ENCODE peak calls at places on chromosomes 2 and 18, in eight cellular contexts. U is HepG2, P is A549, F is HCT116, G is H1, V is GM12878, B is K562, D is endothelial cell of umbilical vein. C is an unnamed sample.

GRCh38 chr2:238786792-238787490 is 60.9 kb upstream of the TWIST2 start:
- DNase-seq in V (no peak), F (no peak), U (no peak), D (no peak), P (no peak), G (no peak), B (no peak), C (no peak)

GRCh38 chr2:226728996-226729395 is 70.6 kb downstream of the IRS1 start:
- DNase-seq in G (no peak), P (no peak), D (no peak), F (no peak), B (no peak), U (no peak), V (no peak), C (no peak)

GRCh38 chr18:68679531-68679930 is 35.4 kb downstream of the TMX3 start:
- DNase-seq in B (no peak), U (no peak), G (no peak), D (no peak), P (no peak), V (no peak), F (no peak), C (peak)

GRCh38 chr2:238941262-238941792 is 93.4 kb downstream of the TWIST2 start:
- DNase-seq in U (no peak), P (no peak), B (no peak), F (no peak), V (no peak), G (peak), D (no peak), C (no peak)

GRCh38 chr2:113173563-113174368 is at the start of gene PSD4:
- DNase-seq in D (no peak), V (peak), B (peak), P (no peak), U (no peak), F (no peak), G (no peak), C (peak)

GRCh38 chr2:160425394-160425793 is 68.2 kb downstream of the RBMS1 start:
- DNase-seq in F (no peak), P (no peak), V (no peak), G (no peak), B (no peak), D (no peak), U (no peak), C (peak)

GRCh38 chr2:181120625-181121024 is 140.2 kb downstream of the UBE2E3 start:
- DNase-seq in V (no peak), P (no peak), D (no peak), F (no peak), G (no peak), B (no peak), U (no peak), C (no peak)

GRCh38 chr2:79876430-79876829 is 363.6 kb downstream of the CTNNA2 start:
- DNase-seq in G (no peak), V (no peak), F (no peak), B (no peak), P (peak), D (no peak), U (peak), C (peak)

GRCh38 chr2:167438206-167438605 is 549.9 kb downstream of the XIRP2 start:
- DNase-seq in D (peak), U (peak), P (no peak), V (no peak), G (no peak), B (no peak), F (no peak), C (no peak)

GRCh38 chr2:118861242-118861641 is 13.8 kb upstream of the EN1 start:
- DNase-seq in G (no peak), B (no peak), P (no peak), V (no peak), U (no peak), F (no peak), D (no peak), C (no peak)

GRCh38 chr2:112683550-112684414 is 37.0 kb upstream of the NT5DC4 start:
- DNase-seq in B (peak), F (no peak), V (no peak), P (no peak), D (no peak), G (no peak), U (peak), C (peak)

GRCh38 chr2:71483246-71483645 is 29.9 kb downstream of the DYSF start:
- DNase-seq in B (no peak), V (no peak), G (no peak), P (no peak), U (no peak), F (no peak), D (no peak), C (no peak)

GRCh38 chr18:70044626-70045025 is 97.0 kb upstream of the CD226 start:
- DNase-seq in D (peak), B (no peak), G (no peak), F (peak), V (no peak), P (peak), U (no peak), C (peak)

GRCh38 chr2:11876889-11877288 is 130.5 kb downstream of the LPIN1 start:
- DNase-seq in B (no peak), F (no peak), G (no peak), V (no peak), D (no peak), U (no peak), P (no peak), C (no peak)

GRCh38 chr2:137228566-137228965 is 463.2 kb downstream of the THSD7B start:
- DNase-seq in P (peak), V (no peak), U (no peak), F (no peak), G (no peak), D (no peak), B (no peak), C (no peak)

GRCh38 chr2:212494413-212495020 is 44.1 kb downstream of the ERBB4 start:
- DNase-seq in B (no peak), U (no peak), P (no peak), V (no peak), F (no peak), D (no peak), G (no peak), C (no peak)

GRCh38 chr2:206176128-206176527 is 16.4 kb downstream of the EEF1B2 start:
- DNase-seq in U (no peak), V (no peak), D (no peak), P (no peak), F (no peak), B (no peak), G (no peak), C (no peak)

GRCh38 chr2:1748741-1749488 is 4.6 kb upstream of the PXDN start:
- DNase-seq in D (no peak), F (no peak), V (no peak), P (no peak), U (no peak), G (peak), B (no peak), C (no peak)

GRCh38 chr2:135819211-135819610 is 17.8 kb downstream of the LCT start:
- DNase-seq in G (peak), U (peak), V (no peak), F (peak), P (peak), D (peak), B (peak), C (peak)

GRCh38 chr18:1092228-1092627 is 187.6 kb downstream of the ADCYAP1 start:
- DNase-seq in U (peak), G (peak), F (no peak), D (peak), B (peak), V (no peak), P (no peak), C (no peak)

GRCh38 chr2:215579809-215580208 is 143.9 kb upstream of the FN1 start:
- DNase-seq in U (peak), D (no peak), B (no peak), G (no peak), F (no peak), V (no peak), P (peak), C (peak)

GRCh38 chr2:98793275-98793674 is 62.3 kb upstream of the MGAT4A start:
- DNase-seq in D (no peak), V (no peak), B (no peak), P (no peak), F (no peak), G (no peak), U (no peak), C (no peak)

GRCh38 chr2:240524963-240525718 is 32.6 kb downstream of the ANKMY1 start:
- DNase-seq in G (peak), D (no peak), V (no peak), F (no peak), B (no peak), U (no peak), P (no peak), C (peak)

GRCh38 chr2:236664131-236664530 is 94.5 kb downstream of the ACKR3 start:
- DNase-seq in G (no peak), D (no peak), P (no peak), U (no peak), B (no peak), V (no peak), F (no peak), C (no peak)

GRCh38 chr2:175414872-175415487 is 233.5 kb upstream of the ATP5MC3 start:
- DNase-seq in P (peak), D (peak), V (no peak), F (peak), G (peak), U (peak), B (peak), C (peak)

GRCh38 chr18:27879540-27879939 is 297.4 kb downstream of the CDH2 start:
- DNase-seq in P (no peak), V (no peak), F (no peak), B (no peak), D (no peak), G (no peak), U (no peak), C (no peak)

GRCh38 chr2:157825885-157826284 is 50.2 kb downstream of the ACVR1 start:
- DNase-seq in V (no peak), G (no peak), U (no peak), F (no peak), D (no peak), P (no peak), B (no peak), C (no peak)

GRCh38 chr2:220320326-220320725 is 692.9 kb downstream of the SLC4A3 start:
- DNase-seq in V (no peak), B (no peak), F (no peak), G (no peak), D (no peak), P (no peak), U (no peak), C (no peak)

GRCh38 chr2:144268036-144268678 is 251.8 kb downstream of the ZEB2 start:
- DNase-seq in G (no peak), P (no peak), F (no peak), V (no peak), D (no peak), B (no peak), U (no peak), C (peak)

GRCh38 chr2:26479971-26480750 is 2.2 kb upstream of the OTOF start:
- DNase-seq in P (no peak), F (no peak), U (no peak), B (no peak), G (no peak), V (no peak), D (no peak), C (no peak)

GRCh38 chr2:159200498-159200897 is 86.0 kb downstream of the WDSUB1 start:
- DNase-seq in V (no peak), D (no peak), P (no peak), B (no peak), F (no peak), U (no peak), G (no peak), C (no peak)

GRCh38 chr2:9565436-9566153 is 10.0 kb upstream of the ADAM17 start:
- DNase-seq in P (peak), U (no peak), F (peak), D (peak), G (no peak), V (no peak), B (no peak), C (no peak)

GRCh38 chr2:27509326-27509725 is 12.7 kb downstream of the GCKR start:
- DNase-seq in P (no peak), B (no peak), G (no peak), U (no peak), D (no peak), V (no peak), F (no peak), C (no peak)

GRCh38 chr2:188364033-188364432 is 72.4 kb downstream of the GULP1 start:
- DNase-seq in D (no peak), B (no peak), F (no peak), P (no peak), V (no peak), G (no peak), U (no peak), C (no peak)

GRCh38 chr2:157722580-157723234 is 94.0 kb upstream of the ACVR1C start:
- DNase-seq in D (peak), B (no peak), V (no peak), U (no peak), G (no peak), F (peak), P (peak), C (no peak)

GRCh38 chr2:71746946-71747501 is 293.7 kb downstream of the DYSF start:
- DNase-seq in B (peak), P (no peak), U (no peak), F (no peak), V (no peak), G (no peak), D (peak), C (peak)

GRCh38 chr18:75643083-75643482 is 215.6 kb upstream of the SMIM21 start:
- DNase-seq in V (no peak), U (no peak), B (no peak), G (no peak), D (no peak), P (no peak), F (no peak), C (no peak)

GRCh38 chr2:215950009-215950408 is 63.3 kb downstream of the MREG start:
- DNase-seq in B (peak), V (peak), D (peak), P (peak), U (peak), F (peak), G (no peak), C (peak)

GRCh38 chr2:233556756-233557736 is 9.5 kb downstream of the USP40 start:
- DNase-seq in P (peak), D (peak), V (no peak), F (no peak), U (no peak), G (no peak), B (no peak), C (peak)

GRCh38 chr2:143225931-143226330 is 96.7 kb downstream of the ARHGAP15 start:
- DNase-seq in B (no peak), D (no peak), P (no peak), G (no peak), V (no peak), F (no peak), U (no peak), C (no peak)
- TF ChIP-seq MAX in B (no peak), D (no peak), P (no peak), G (no peak), V (no peak), F (no peak), U (no peak), C (no peak)

GRCh38 chr18:45962461-45962860 is 4.7 kb downstream of the EPG5 start:
- DNase-seq in V (peak), F (no peak), U (peak), D (no peak), B (no peak), G (no peak), P (no peak), C (peak)

GRCh38 chr18:45962866-45963265 is 4.3 kb downstream of the EPG5 start:
- DNase-seq in P (no peak), B (no peak), V (no peak), G (no peak), U (no peak), D (no peak), F (no peak), C (no peak)

GRCh38 chr18:45967007-45967706 is at the start of gene EPG5:
- DNase-seq in V (peak), P (peak), U (peak), D (peak), F (peak), B (peak), G (peak), C (peak)
- TF ChIP-seq POLR2A in V (peak), P (peak), U (peak), D (peak), F (no peak), B (peak), G (peak), C (peak)

GRCh38 chr2:241673797-241674725 is 12.6 kb downstream of the DTYMK start:
- DNase-seq in U (peak), G (peak), F (no peak), V (no peak), B (peak), D (no peak), P (peak), C (peak)
- TF ChIP-seq MAX in U (no peak), G (no peak), F (no peak), V (no peak), B (no peak), D (no peak), P (no peak), C (no peak)

DNA sequence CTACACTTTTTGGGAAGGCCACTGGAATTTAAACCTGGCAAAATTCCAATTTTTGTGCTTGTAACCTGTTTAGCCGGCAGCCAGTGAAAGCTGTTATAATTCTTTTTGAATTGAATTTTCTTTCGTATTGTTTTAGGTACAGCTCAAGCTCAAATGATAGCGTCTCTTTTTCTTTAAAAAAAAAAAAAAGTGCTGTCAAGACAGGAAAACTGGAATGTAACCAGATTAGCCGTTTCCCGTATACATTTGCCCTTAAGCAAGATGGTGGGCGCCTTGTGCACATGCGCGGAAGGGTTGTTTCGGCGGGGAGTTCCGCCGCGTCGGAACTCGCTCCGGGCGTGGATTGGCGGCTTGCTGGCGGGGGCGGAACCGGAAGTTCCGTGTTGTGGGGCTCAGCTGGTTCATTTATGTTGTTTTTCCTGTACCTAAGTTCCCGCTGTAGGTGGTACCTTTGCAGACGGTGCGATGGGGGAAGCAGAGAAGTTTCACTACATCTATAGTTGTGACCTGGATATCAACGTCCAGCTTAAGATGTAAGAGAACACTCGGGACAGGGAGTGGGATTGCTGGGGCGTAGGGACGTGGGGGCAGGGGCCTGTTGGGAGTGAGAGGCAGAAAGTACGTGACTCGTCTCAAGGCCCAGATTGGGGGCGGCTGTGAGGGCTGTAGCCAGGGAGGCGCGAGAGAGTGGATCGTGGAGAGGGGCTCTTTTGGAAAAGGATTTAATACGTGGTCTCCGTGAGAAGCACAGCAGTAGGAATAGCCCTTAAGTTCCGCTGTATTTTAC is at the start of gene PIK3C3:
- DNase-seq in B (peak), F (peak), P (peak), G (peak), V (peak), D (peak), U (peak), C (peak)
- TF ChIP-seq POLR2A in B (peak), F (no peak), P (peak), G (peak), V (peak), D (peak), U (peak), C (peak)

DNA sequence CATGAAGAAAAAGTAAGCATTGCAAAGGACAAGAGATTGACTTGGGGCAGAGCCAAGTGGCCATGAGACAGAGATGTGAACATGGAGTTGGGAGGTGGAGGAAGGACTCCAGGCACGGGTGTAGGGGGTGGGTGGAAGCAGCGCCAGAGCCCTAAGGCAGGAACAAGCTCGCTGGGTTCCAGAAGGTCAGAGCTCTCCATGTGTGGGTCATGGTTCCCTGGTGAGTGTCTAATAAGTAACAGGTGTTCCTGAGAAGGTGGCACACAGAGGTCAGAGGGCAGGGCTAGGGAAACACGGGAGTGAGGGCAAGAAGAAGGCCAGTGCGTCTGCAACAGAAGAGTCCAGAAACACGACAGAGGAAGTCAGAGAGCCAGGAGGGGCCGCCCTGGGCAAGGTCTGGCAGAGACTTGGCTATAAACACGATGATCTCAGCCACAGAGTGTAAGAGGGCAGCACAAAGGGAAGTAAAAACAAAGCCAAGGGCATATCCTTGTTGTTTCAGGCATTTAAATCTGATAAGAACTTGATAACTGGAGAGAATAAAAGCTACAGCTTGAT is 260.8 kb downstream of the TGIF1 start:
- DNase-seq in U (no peak), V (no peak), P (peak), G (no peak), D (peak), B (no peak), F (no peak), C (peak)
- TF ChIP-seq MAX in U (no peak), V (no peak), P (no peak), G (no peak), D (no peak), B (no peak), F (no peak), C (no peak)

C was measured in NB4.